ENCODE peak calls at places on chromosomes 12 and 14, in seven cellular contexts. K is activated CD4-positive, CD25-positive, alpha-beta regulatory T cell treated with anti-CD3 and anti-CD28 coated beads, Interleukin-2, amount 50 U/mL, for 72 hours; I is posterior vena cava; X is endothelial cell; Y is colonic mucosa; W is T-helper 2 cell; V is cardiac fibroblast. F is an unnamed sample.

GRCh38 chr12:2319747-2320146 is 267.0 kb downstream of the CACNA1C start:
- DNase-seq in K (no peak), I (no peak), X (no peak), Y (no peak), W (no peak), V (peak; percentile 48), F (no peak)

GRCh38 chr14:97846156-97846555 is 1049.0 kb downstream of the VRK1 start:
- DNase-seq in K (no peak), I (no peak), X (no peak), Y (no peak), W (no peak), V (no peak), F (no peak)

GRCh38 chr14:92259613-92260357 is 63.2 kb upstream of the SLC24A4 start:
- DNase-seq in K (no peak), I (no peak), X (no peak), Y (no peak), W (no peak), V (no peak), F (no peak)

GRCh38 chr12:13238204-13238603 is 41.7 kb downstream of the EMP1 start:
- DNase-seq in K (no peak), I (no peak), X (no peak), Y (no peak), W (no peak), V (no peak), F (no peak)

GRCh38 chr12:132986885-132987225 is 688 bp downstream of the ZNF26 start:
- DNase-seq in K (no peak), I (no peak), X (no peak), Y (no peak), W (no peak), V (no peak), F (no peak)

GRCh38 chr14:90513151-90514014 is 116.6 kb downstream of the CALM1 start:
- DNase-seq in K (no peak), I (no peak), X (peak; percentile 41), Y (peak; percentile 93), W (no peak), V (peak; percentile 75), F (peak; percentile 75)

GRCh38 chr12:47361389-47362031 is 281.8 kb upstream of the AMIGO2 start:
- DNase-seq in K (no peak), I (no peak), X (peak; percentile 15), Y (peak; percentile 28), W (no peak), V (no peak), F (no peak)

GRCh38 chr14:82626156-82627055 is 1092.8 kb upstream of the SEL1L start:
- DNase-seq in K (no peak), I (no peak), X (no peak), Y (no peak), W (no peak), V (no peak), F (no peak)

GRCh38 chr12:108770269-108770829 is 39.0 kb upstream of the CORO1C start:
- DNase-seq in K (no peak), I (no peak), X (no peak), Y (no peak), W (no peak), V (no peak), F (no peak)

GRCh38 chr12:95951515-95951914 is 8.4 kb downstream of the AMDHD1 start:
- DNase-seq in K (no peak), I (no peak), X (no peak), Y (no peak), W (no peak), V (no peak), F (peak; percentile 25)

GRCh38 chr14:51462706-51463105 is 189.0 kb upstream of the FRMD6 start:
- DNase-seq in K (no peak), I (no peak), X (no peak), Y (no peak), W (no peak), V (no peak), F (no peak)

GRCh38 chr14:56979961-56980360 is 169.7 kb upstream of the OTX2 start:
- DNase-seq in K (no peak), I (no peak), X (no peak), Y (no peak), W (no peak), V (no peak), F (no peak)

GRCh38 chr12:87509233-87509820 is 519.9 kb downstream of the C12orf50 start:
- DNase-seq in K (no peak), I (no peak), X (no peak), Y (no peak), W (no peak), V (peak; percentile 62), F (no peak)

GRCh38 chr12:6312529-6313325 is 2.2 kb downstream of the PLEKHG6 start:
- DNase-seq in K (no peak), I (no peak), X (no peak), Y (peak; percentile 92), W (no peak), V (no peak), F (peak; percentile 88)

GRCh38 chr14:51277753-51278415 is 37.8 kb downstream of the TMX1 start:
- DNase-seq in K (no peak), I (no peak), X (no peak), Y (no peak), W (no peak), V (peak; percentile 9), F (no peak)

GRCh38 chr12:110199360-110200123 is 75.4 kb downstream of the IFT81 start:
- DNase-seq in K (no peak), I (no peak), X (peak; percentile 32), Y (no peak), W (no peak), V (peak; percentile 78), F (no peak)

GRCh38 chr12:80064269-80064668 is 35.1 kb upstream of the OTOGL start:
- DNase-seq in K (no peak), I (no peak), X (no peak), Y (no peak), W (no peak), V (peak; percentile 22), F (no peak)

GRCh38 chr12:110307372-110307771 is 26.3 kb downstream of the ATP2A2 start:
- DNase-seq in K (no peak), I (no peak), X (no peak), Y (no peak), W (no peak), V (no peak), F (no peak)

GRCh38 chr12:62865090-62865489 is 69.9 kb downstream of the PPM1H start:
- DNase-seq in K (no peak), I (no peak), X (no peak), Y (no peak), W (no peak), V (no peak), F (no peak)

GRCh38 chr14:21106506-21107359 is 5.9 kb downstream of the TMEM253 start:
- DNase-seq in K (peak; percentile 71), I (peak; percentile 91), X (peak; percentile 83), Y (peak; percentile 91), W (peak; percentile 51), V (peak; percentile 83), F (no peak)

GRCh38 chr12:114500775-114501473 is 95.0 kb upstream of the TBX5 start:
- DNase-seq in K (no peak), I (no peak), X (no peak), Y (no peak), W (no peak), V (no peak), F (no peak)

GRCh38 chr14:100544506-100545141 is 42.6 kb downstream of the BEGAIN start:
- DNase-seq in K (no peak), I (no peak), X (no peak), Y (no peak), W (no peak), V (no peak), F (no peak)

GRCh38 chr12:119631930-119632678 is 35.8 kb upstream of the PRKAB1 start:
- DNase-seq in K (no peak), I (no peak), X (no peak), Y (no peak), W (no peak), V (no peak), F (no peak)

GRCh38 chr12:61808856-61809255 is 451.3 kb upstream of the USP15 start:
- DNase-seq in K (no peak), I (no peak), X (no peak), Y (no peak), W (no peak), V (no peak), F (no peak)

GRCh38 chr14:60724080-60724618 is at the start of gene SIX4:
- DNase-seq in K (no peak), I (peak; percentile 84), X (peak; percentile 70), Y (peak; percentile 56), W (no peak), V (peak; percentile 78), F (peak; percentile 63)

GRCh38 chr12:124347805-124348658 is 53.1 kb downstream of the RFLNA start:
- DNase-seq in K (peak; percentile 51), I (no peak), X (peak; percentile 16), Y (no peak), W (no peak), V (no peak), F (no peak)

F was measured in LNCaP clone FGC.